ENCODE peak calls at places on chromosomes 2 and 18, in five cellular contexts. One of them, this sample, is unnamed.
A peak's percentile ranks its signal among the peaks of the same experiment; 100 is the strongest.

GRCh38 chr2:148493822-148494563 is 150.6 kb upstream of the EPC2 start:
- DNase-seq in tibial nerve: no peak
- DNase-seq in WERI-Rb-1: no peak
- DNase-seq in neuronal stem cell: no peak
- DNase-seq in H9: no peak
- DNase-seq in this sample: no peak

GRCh38 chr18:23069481-23069880 is 65.8 kb upstream of the CABLES1 start:
- DNase-seq in tibial nerve: no peak
- DNase-seq in WERI-Rb-1: no peak
- DNase-seq in neuronal stem cell: no peak
- DNase-seq in H9: no peak
- DNase-seq in this sample: no peak

GRCh38 chr2:212646698-212647097 is 108.1 kb upstream of the ERBB4 start:
- DNase-seq in tibial nerve: no peak
- DNase-seq in WERI-Rb-1: no peak
- DNase-seq in neuronal stem cell: no peak
- DNase-seq in H9: no peak
- DNase-seq in this sample: no peak

GRCh38 chr2:172288603-172289002 is 138.8 kb upstream of the ITGA6 start:
- DNase-seq in tibial nerve: no peak
- DNase-seq in WERI-Rb-1: no peak
- DNase-seq in neuronal stem cell: no peak
- DNase-seq in H9: no peak
- DNase-seq in this sample: no peak

GRCh38 chr18:41096504-41096903 is 858.5 kb upstream of the PIK3C3 start:
- DNase-seq in tibial nerve: no peak
- DNase-seq in WERI-Rb-1: peak; percentile 47
- DNase-seq in neuronal stem cell: peak; percentile 2
- DNase-seq in H9: no peak
- DNase-seq in this sample: no peak

GRCh38 chr2:207969249-207969648 is 56.1 kb downstream of the PLEKHM3 start:
- DNase-seq in tibial nerve: no peak
- DNase-seq in WERI-Rb-1: no peak
- DNase-seq in neuronal stem cell: no peak
- DNase-seq in H9: no peak
- DNase-seq in this sample: no peak

GRCh38 chr2:216195565-216195978 is 86.4 kb downstream of the XRCC5 start:
- DNase-seq in tibial nerve: no peak
- DNase-seq in WERI-Rb-1: no peak
- DNase-seq in neuronal stem cell: no peak
- DNase-seq in H9: no peak
- DNase-seq in this sample: no peak

GRCh38 chr2:95313296-95314265 is 16.4 kb downstream of the KCNIP3 start:
- DNase-seq in tibial nerve: no peak
- DNase-seq in WERI-Rb-1: no peak
- DNase-seq in neuronal stem cell: no peak
- DNase-seq in H9: no peak
- DNase-seq in this sample: peak; percentile 61

GRCh38 chr2:73243884-73244570 is 9.9 kb downstream of the CCT7 start:
- DNase-seq in tibial nerve: no peak
- DNase-seq in WERI-Rb-1: peak; percentile 84
- DNase-seq in neuronal stem cell: no peak
- DNase-seq in H9: no peak
- DNase-seq in this sample: no peak

GRCh38 chr2:7031424-7032245 is 114.4 kb downstream of the RNF144A start:
- DNase-seq in tibial nerve: no peak
- DNase-seq in WERI-Rb-1: peak; percentile 58
- DNase-seq in neuronal stem cell: no peak
- DNase-seq in H9: no peak
- DNase-seq in this sample: no peak

GRCh38 chr18:67574749-67575148 is 58.2 kb upstream of the DSEL start:
- DNase-seq in tibial nerve: no peak
- DNase-seq in WERI-Rb-1: no peak
- DNase-seq in neuronal stem cell: no peak
- DNase-seq in H9: no peak
- DNase-seq in this sample: no peak

GRCh38 chr2:46847185-46847710 is 68.4 kb downstream of the MCFD2 start:
- DNase-seq in tibial nerve: peak; percentile 89
- DNase-seq in WERI-Rb-1: no peak
- DNase-seq in neuronal stem cell: no peak
- DNase-seq in H9: no peak
- DNase-seq in this sample: no peak

GRCh38 chr2:68812256-68812655 is 58.9 kb downstream of the BMP10 start:
- DNase-seq in tibial nerve: no peak
- DNase-seq in WERI-Rb-1: no peak
- DNase-seq in neuronal stem cell: no peak
- DNase-seq in H9: no peak
- DNase-seq in this sample: peak; percentile 9

GRCh38 chr2:215749092-215749957 is 264.0 kb downstream of the MREG start:
- DNase-seq in tibial nerve: peak; percentile 49
- DNase-seq in WERI-Rb-1: no peak
- DNase-seq in neuronal stem cell: no peak
- DNase-seq in H9: no peak
- DNase-seq in this sample: no peak

GRCh38 chr18:37612941-37613340 is 47.3 kb upstream of the CELF4 start:
- DNase-seq in tibial nerve: no peak
- DNase-seq in WERI-Rb-1: peak; percentile 48
- DNase-seq in neuronal stem cell: no peak
- DNase-seq in H9: no peak
- DNase-seq in this sample: no peak

GRCh38 chr2:146324954-146325353 is 1519.9 kb upstream of the ACVR2A start:
- DNase-seq in tibial nerve: no peak
- DNase-seq in WERI-Rb-1: no peak
- DNase-seq in neuronal stem cell: no peak
- DNase-seq in H9: no peak
- DNase-seq in this sample: no peak

GRCh38 chr2:167134381-167135072 is 246.2 kb downstream of the XIRP2 start:
- DNase-seq in tibial nerve: no peak
- DNase-seq in WERI-Rb-1: no peak
- DNase-seq in neuronal stem cell: no peak
- DNase-seq in H9: no peak
- DNase-seq in this sample: no peak

GRCh38 chr2:59027320-59027719 is 786.2 kb upstream of the FANCL start:
- DNase-seq in tibial nerve: no peak
- DNase-seq in WERI-Rb-1: no peak
- DNase-seq in neuronal stem cell: no peak
- DNase-seq in H9: no peak
- DNase-seq in this sample: no peak

GRCh38 chr2:74532222-74532621 is 2.5 kb downstream of the HTRA2 start:
- DNase-seq in tibial nerve: no peak
- DNase-seq in WERI-Rb-1: no peak
- DNase-seq in neuronal stem cell: no peak
- DNase-seq in H9: no peak
- DNase-seq in this sample: no peak

DNA sequence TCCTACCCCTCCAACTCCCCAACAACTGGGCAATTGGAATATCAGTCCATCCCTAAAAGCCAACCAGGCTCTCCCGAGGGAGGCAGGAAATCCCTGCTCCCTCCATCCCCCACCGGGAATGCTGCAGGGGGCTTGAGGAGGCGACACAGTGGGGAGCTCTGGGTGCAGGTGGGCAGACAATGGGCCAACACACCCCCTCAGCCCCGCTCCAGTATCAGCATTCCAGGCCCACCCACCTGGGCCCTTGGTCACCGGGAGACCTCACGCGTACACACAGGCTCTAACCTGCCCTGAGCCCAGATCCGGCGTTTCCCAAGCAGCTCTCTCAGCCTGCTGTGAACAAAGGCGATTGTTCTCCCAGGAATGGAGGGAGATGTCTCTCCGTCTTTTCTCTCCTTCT is 37.6 kb upstream of the FZD7 start:
- DNase-seq in tibial nerve: no peak
- DNase-seq in WERI-Rb-1: no peak
- DNase-seq in neuronal stem cell: no peak
- DNase-seq in H9: peak; percentile 91
- DNase-seq in this sample: no peak
- H3K27ac ChIP-seq in tibial nerve: no peak overlapping the region
- H3K27ac ChIP-seq in WERI-Rb-1: no peak overlapping the region
- H3K27ac ChIP-seq in neuronal stem cell: no peak overlapping the region
- H3K27ac ChIP-seq in H9: peak overlapping the region; percentile 97
- H3K27ac ChIP-seq in this sample: no peak overlapping the region

GRCh38 chr2:109350526-109350925 is 221.5 kb downstream of the SH3RF3 start:
- DNase-seq in tibial nerve: no peak
- DNase-seq in WERI-Rb-1: no peak
- DNase-seq in neuronal stem cell: no peak
- DNase-seq in H9: no peak
- DNase-seq in this sample: no peak

GRCh38 chr2:109351164-109351756 is 222.3 kb downstream of the SH3RF3 start:
- DNase-seq in tibial nerve: no peak
- DNase-seq in WERI-Rb-1: no peak
- DNase-seq in neuronal stem cell: no peak
- DNase-seq in H9: no peak
- DNase-seq in this sample: no peak

GRCh38 chr2:109348190-109348589 is 219.2 kb downstream of the SH3RF3 start:
- DNase-seq in tibial nerve: no peak
- DNase-seq in WERI-Rb-1: no peak
- DNase-seq in neuronal stem cell: no peak
- DNase-seq in H9: no peak
- DNase-seq in this sample: no peak

GRCh38 chr2:109348645-109349554 is 219.9 kb downstream of the SH3RF3 start:
- DNase-seq in tibial nerve: no peak
- DNase-seq in WERI-Rb-1: no peak
- DNase-seq in neuronal stem cell: no peak
- DNase-seq in H9: no peak
- DNase-seq in this sample: no peak

GRCh38 chr2:109349555-109350430 is 220.8 kb downstream of the SH3RF3 start:
- DNase-seq in tibial nerve: no peak
- DNase-seq in WERI-Rb-1: no peak
- DNase-seq in neuronal stem cell: no peak
- DNase-seq in H9: no peak
- DNase-seq in this sample: no peak
- H3K27ac ChIP-seq in tibial nerve: no peak overlapping the region
- H3K27ac ChIP-seq in WERI-Rb-1: no peak overlapping the region
- H3K27ac ChIP-seq in neuronal stem cell: no peak overlapping the region
- H3K27ac ChIP-seq in H9: no peak overlapping the region
- H3K27ac ChIP-seq in this sample: peak overlapping the region; percentile 2

GRCh38 chr2:233443511-233444183 is 89.4 kb downstream of the DGKD start:
- DNase-seq in tibial nerve: peak; percentile 47
- DNase-seq in WERI-Rb-1: peak; percentile 81
- DNase-seq in neuronal stem cell: peak; percentile 38
- DNase-seq in H9: peak; percentile 70
- DNase-seq in this sample: peak; percentile 72
- H3K27ac ChIP-seq in tibial nerve: no peak overlapping the region
- H3K27ac ChIP-seq in WERI-Rb-1: no peak overlapping the region
- H3K27ac ChIP-seq in neuronal stem cell: no peak overlapping the region
- H3K27ac ChIP-seq in H9: no peak overlapping the region
- H3K27ac ChIP-seq in this sample: no peak overlapping the region

GRCh38 chr2:218218409-218219185 is 1.6 kb downstream of the ARPC2 start:
- DNase-seq in tibial nerve: no peak
- DNase-seq in WERI-Rb-1: no peak
- DNase-seq in neuronal stem cell: no peak
- DNase-seq in H9: no peak
- DNase-seq in this sample: no peak
- H3K27ac ChIP-seq in tibial nerve: peak overlapping the region; percentile 99
- H3K27ac ChIP-seq in WERI-Rb-1: no peak overlapping the region
- H3K27ac ChIP-seq in neuronal stem cell: no peak overlapping the region
- H3K27ac ChIP-seq in H9: no peak overlapping the region
- H3K27ac ChIP-seq in this sample: peak overlapping the region; percentile 36

This sample was measured in caudate nucleus.